ENCODE peak calls at places on chromosomes 11 and 22, in eight cellular contexts. L is effector CD4-positive, alpha-beta T cell; R is MV-4-11; N is nephron progenitor cell; P is hippocampal formation; T is sigmoid colon; F is lower leg skin; Q is cardiac muscle cell. D is an unnamed sample.

GRCh38 chr11:19962795-19963163 is 197.5 kb downstream of the DBX1 start:
- DNase-seq in L (no peak), R (no peak), N (no peak), P (no peak), T (no peak), F (no peak), Q (peak; percentile 46), D (no peak)

GRCh38 chr11:34606326-34607120 is 14.4 kb upstream of the EHF start:
- DNase-seq in L (no peak), R (no peak), N (no peak), P (no peak), T (no peak), F (no peak), Q (no peak), D (no peak)

GRCh38 chr11:5204787-5205186 is 4.3 kb upstream of the OR51V1 start:
- DNase-seq in L (no peak), R (peak; percentile 26), N (no peak), P (no peak), T (no peak), F (no peak), Q (peak; percentile 77), D (peak; percentile 14)

GRCh38 chr11:34242037-34242625 is 115.7 kb downstream of the ABTB2 start:
- DNase-seq in L (no peak), R (no peak), N (no peak), P (no peak), T (no peak), F (no peak), Q (no peak), D (no peak)

GRCh38 chr11:107598225-107599139 is 7.5 kb downstream of the ELMOD1 start:
- DNase-seq in L (no peak), R (peak; percentile 7), N (peak; percentile 29), P (no peak), T (no peak), F (no peak), Q (peak; percentile 19), D (no peak)

GRCh38 chr11:43278302-43278956 is 33.4 kb upstream of the API5 start:
- DNase-seq in L (no peak), R (peak; percentile 9), N (no peak), P (peak; percentile 28), T (no peak), F (no peak), Q (peak; percentile 34), D (peak; percentile 19)

GRCh38 chr22:32685527-32685926 is 116.0 kb upstream of the TIMP3 start:
- DNase-seq in L (no peak), R (no peak), N (no peak), P (no peak), T (no peak), F (no peak), Q (peak; percentile 46), D (no peak)

GRCh38 chr11:45918331-45918941 is 759 bp upstream of the PEX16 start:
- DNase-seq in L (peak; percentile 48), R (peak; percentile 68), N (peak; percentile 86), P (peak; percentile 58), T (peak; percentile 94), F (peak; percentile 70), Q (peak; percentile 80), D (peak; percentile 94)

GRCh38 chr11:45151362-45151982 is 5.0 kb downstream of the PRDM11 start:
- DNase-seq in L (no peak), R (no peak), N (no peak), P (no peak), T (peak; percentile 43), F (peak; percentile 12), Q (no peak), D (no peak)

GRCh38 chr11:36235750-36236149 is 53.5 kb downstream of the COMMD9 start:
- DNase-seq in L (no peak), R (no peak), N (no peak), P (no peak), T (no peak), F (no peak), Q (no peak), D (no peak)

GRCh38 chr11:69891421-69892236 is 72.4 kb upstream of the FGF3 start:
- DNase-seq in L (no peak), R (no peak), N (no peak), P (no peak), T (no peak), F (no peak), Q (no peak), D (no peak)

GRCh38 chr11:121614661-121615240 is 162.0 kb upstream of the SORL1-AS1 start:
- DNase-seq in L (no peak), R (no peak), N (no peak), P (no peak), T (no peak), F (no peak), Q (peak; percentile 27), D (no peak)

GRCh38 chr11:44275961-44276550 is 33.9 kb downstream of the ALX4 start:
- DNase-seq in L (no peak), R (no peak), N (no peak), P (no peak), T (peak; percentile 60), F (no peak), Q (no peak), D (no peak)

GRCh38 chr22:22603470-22603947 is 40.9 kb upstream of the GGTLC2 start:
- DNase-seq in L (no peak), R (no peak), N (no peak), P (no peak), T (no peak), F (no peak), Q (no peak), D (no peak)

GRCh38 chr11:97414801-97415200 is 1025.0 kb downstream of the JRKL start:
- DNase-seq in L (no peak), R (no peak), N (no peak), P (no peak), T (no peak), F (no peak), Q (no peak), D (no peak)

GRCh38 chr22:31313366-31314147 is 21.3 kb upstream of the PIK3IP1 start:
- DNase-seq in L (peak; percentile 58), R (no peak), N (peak; percentile 70), P (peak; percentile 67), T (peak; percentile 88), F (peak; percentile 81), Q (peak; percentile 89), D (peak; percentile 74)

GRCh38 chr11:40388097-40388818 is 1071.2 kb downstream of the LRRC4C start:
- DNase-seq in L (no peak), R (no peak), N (no peak), P (no peak), T (no peak), F (no peak), Q (no peak), D (no peak)

GRCh38 chr11:26753738-26754504 is 32.1 kb upstream of the SLC5A12 start:
- DNase-seq in L (no peak), R (peak; percentile 40), N (peak; percentile 36), P (peak; percentile 64), T (peak; percentile 75), F (peak; percentile 54), Q (peak; percentile 85), D (peak; percentile 67)

GRCh38 chr22:43561421-43562178 is 149.8 kb downstream of the MPPED1 start:
- DNase-seq in L (no peak), R (no peak), N (no peak), P (peak; percentile 10), T (no peak), F (no peak), Q (no peak), D (peak; percentile 52)

GRCh38 chr11:131430466-131431176 is 60.2 kb downstream of the NTM start:
- DNase-seq in L (no peak), R (peak; percentile 45), N (no peak), P (no peak), T (no peak), F (peak; percentile 23), Q (peak; percentile 42), D (no peak)

GRCh38 chr11:64219354-64219684 is 6.7 kb downstream of the TRPT1 start:
- DNase-seq in L (no peak), R (no peak), N (no peak), P (no peak), T (no peak), F (no peak), Q (no peak), D (no peak)

GRCh38 chr11:108733479-108734116 is 68.7 kb downstream of the DDX10 start:
- DNase-seq in L (no peak), R (peak; percentile 96), N (no peak), P (no peak), T (no peak), F (no peak), Q (peak; percentile 59), D (peak; percentile 50)

GRCh38 chr22:48492371-48493320 is 1335.0 kb downstream of the BRD1 start:
- DNase-seq in L (no peak), R (peak; percentile 61), N (peak; percentile 70), P (peak; percentile 82), T (peak; percentile 76), F (peak; percentile 54), Q (peak; percentile 78), D (peak; percentile 91)

GRCh38 chr11:70790671-70791300 is 392.5 kb downstream of the CTTN start:
- DNase-seq in L (no peak), R (no peak), N (no peak), P (no peak), T (no peak), F (no peak), Q (no peak), D (no peak)

GRCh38 chr22:36816635-36817428 is at the start of gene PVALB:
- DNase-seq in L (no peak), R (no peak), N (peak; percentile 66), P (no peak), T (no peak), F (no peak), Q (peak; percentile 65), D (peak; percentile 4)

GRCh38 chr11:126186031-126186698 is 25.3 kb downstream of the RPUSD4 start:
- DNase-seq in L (no peak), R (no peak), N (no peak), P (no peak), T (no peak), F (no peak), Q (peak; percentile 21), D (no peak)

GRCh38 chr11:45872513-45873356 is 12.7 kb upstream of the MAPK8IP1 start:
- DNase-seq in L (no peak), R (peak; percentile 48), N (peak; percentile 76), P (peak; percentile 37), T (no peak), F (no peak), Q (peak; percentile 85), D (peak; percentile 86)

GRCh38 chr11:34204396-34205279 is 99.2 kb downstream of the NAT10 start:
- DNase-seq in L (no peak), R (no peak), N (no peak), P (no peak), T (no peak), F (no peak), Q (no peak), D (no peak)

GRCh38 chr11:131658414-131658813 is 288.0 kb downstream of the NTM start:
- DNase-seq in L (no peak), R (peak; percentile 50), N (no peak), P (no peak), T (no peak), F (no peak), Q (no peak), D (no peak)

D was measured in Ammon's horn.